ENCODE peak calls at places on chromosomes 2 and 18, in nine cellular contexts. B is HTR-8/SVneo; C is WERI-Rb-1; U is dorsolateral prefrontal cortex; L is activated CD4-positive, alpha-beta memory T cell treated with anti-CD3 and anti-CD28 coated beads, Interleukin-2, amount 10 ng/mL, durations not matched to agents 7 days and 5 days; Z is retina; E is substantia nigra; X is left lung; M is sigmoid colon. G is an unnamed sample.

GRCh38 chr2:149561309-149561926 is 26.2 kb downstream of the MMADHC start:
- DNase-seq in B (peak), C (no peak), U (no peak), L (no peak), Z (peak), E (no peak), X (no peak), M (no peak), G (peak)

GRCh38 chr2:150997702-150998480 is 263.8 kb downstream of the RBM43 start:
- DNase-seq in B (no peak), C (no peak), U (no peak), L (no peak), Z (no peak), E (no peak), X (no peak), M (no peak), G (no peak)

GRCh38 chr2:105329197-105329554 is 359 bp downstream of the TGFBRAP1 start:
- DNase-seq in B (no peak), C (no peak), U (peak), L (peak), Z (no peak), E (no peak), X (no peak), M (peak), G (peak)

GRCh38 chr2:226489765-226490164 is 309.9 kb downstream of the IRS1 start:
- DNase-seq in B (peak), C (no peak), U (no peak), L (no peak), Z (no peak), E (no peak), X (no peak), M (no peak), G (peak)

GRCh38 chr2:151826737-151827157 is 1.5 kb downstream of the ARL5A start:
- DNase-seq in B (no peak), C (no peak), U (no peak), L (no peak), Z (no peak), E (no peak), X (no peak), M (no peak), G (no peak)

GRCh38 chr2:204015118-204015842 is 78.7 kb downstream of the ICOS start:
- DNase-seq in B (no peak), C (no peak), U (no peak), L (peak), Z (no peak), E (no peak), X (no peak), M (no peak), G (no peak)

GRCh38 chr2:175854149-175854548 is 147.9 kb downstream of the LNPK start:
- DNase-seq in B (no peak), C (no peak), U (no peak), L (no peak), Z (peak), E (no peak), X (no peak), M (no peak), G (no peak)

GRCh38 chr2:240932001-240932723 is 26.0 kb downstream of the CROCC2 start:
- DNase-seq in B (no peak), C (peak), U (no peak), L (peak), Z (no peak), E (no peak), X (peak), M (peak), G (no peak)

GRCh38 chr2:238486123-238486848 is 59.6 kb downstream of the ASB1 start:
- DNase-seq in B (no peak), C (no peak), U (no peak), L (no peak), Z (no peak), E (no peak), X (no peak), M (no peak), G (no peak)

GRCh38 chr2:105768176-105768575 is 23.5 kb downstream of the NCK2 start:
- DNase-seq in B (no peak), C (no peak), U (no peak), L (no peak), Z (no peak), E (no peak), X (no peak), M (no peak), G (no peak)

GRCh38 chr2:218221015-218221414 is 4.0 kb downstream of the ARPC2 start:
- DNase-seq in B (no peak), C (no peak), U (no peak), L (no peak), Z (no peak), E (no peak), X (no peak), M (no peak), G (no peak)

GRCh38 chr2:54374965-54375364 is 81.2 kb upstream of the SPTBN1 start:
- DNase-seq in B (no peak), C (no peak), U (no peak), L (no peak), Z (no peak), E (no peak), X (no peak), M (no peak), G (no peak)

GRCh38 chr2:134148172-134148571 is 105.7 kb upstream of the MGAT5 start:
- DNase-seq in B (no peak), C (no peak), U (no peak), L (no peak), Z (no peak), E (no peak), X (no peak), M (no peak), G (no peak)

GRCh38 chr18:38402509-38402908 is 836.9 kb upstream of the CELF4 start:
- DNase-seq in B (no peak), C (no peak), U (no peak), L (no peak), Z (no peak), E (no peak), X (no peak), M (no peak), G (no peak)

GRCh38 chr18:55787674-55788073 is 199.7 kb upstream of the TCF4 start:
- DNase-seq in B (no peak), C (no peak), U (no peak), L (no peak), Z (no peak), E (no peak), X (no peak), M (no peak), G (no peak)

GRCh38 chr2:20288941-20289340 is 61.7 kb downstream of the PUM2 start:
- DNase-seq in B (no peak), C (no peak), U (no peak), L (no peak), Z (no peak), E (no peak), X (no peak), M (no peak), G (no peak)

GRCh38 chr2:152790883-152791282 is 72.5 kb downstream of the ARL6IP6 start:
- DNase-seq in B (no peak), C (no peak), U (no peak), L (no peak), Z (no peak), E (no peak), X (no peak), M (no peak), G (no peak)

GRCh38 chr2:236208281-236208900 is 40.2 kb upstream of the GBX2 start:
- DNase-seq in B (no peak), C (no peak), U (no peak), L (no peak), Z (peak), E (no peak), X (no peak), M (no peak), G (no peak)

GRCh38 chr2:17781482-17781881 is 27.5 kb downstream of the GEN1 start:
- DNase-seq in B (no peak), C (no peak), U (no peak), L (no peak), Z (no peak), E (no peak), X (no peak), M (no peak), G (no peak)

GRCh38 chr2:108069515-108070310 is 83.4 kb downstream of the SLC5A7 start:
- DNase-seq in B (no peak), C (no peak), U (no peak), L (no peak), Z (no peak), E (no peak), X (no peak), M (no peak), G (no peak)

GRCh38 chr2:44171018-44171417 is 2.3 kb downstream of the PPM1B start:
- DNase-seq in B (no peak), C (no peak), U (no peak), L (no peak), Z (no peak), E (no peak), X (no peak), M (no peak), G (peak)

GRCh38 chr2:54522624-54523281 is 66.6 kb downstream of the SPTBN1 start:
- DNase-seq in B (peak), C (peak), U (no peak), L (peak), Z (peak), E (no peak), X (peak), M (no peak), G (peak)

GRCh38 chr18:63320690-63321265 is 1.2 kb upstream of the BCL2 start:
- DNase-seq in B (no peak), C (peak), U (peak), L (peak), Z (peak), E (peak), X (peak), M (peak), G (no peak)

GRCh38 chr2:135701442-135701841 is 40.2 kb upstream of the UBXN4 start:
- DNase-seq in B (no peak), C (no peak), U (no peak), L (no peak), Z (no peak), E (no peak), X (no peak), M (no peak), G (peak)

GRCh38 chr2:20349457-20350034 is 1.1 kb downstream of the PUM2 start:
- DNase-seq in B (no peak), C (no peak), U (no peak), L (no peak), Z (no peak), E (no peak), X (no peak), M (no peak), G (no peak)

GRCh38 chr2:240965296-240965904 is 33.0 kb upstream of the SNED1 start:
- DNase-seq in B (no peak), C (no peak), U (no peak), L (no peak), Z (no peak), E (no peak), X (peak), M (peak), G (no peak)

GRCh38 chr2:18425186-18425585 is 135.3 kb downstream of the RDH14 start:
- DNase-seq in B (no peak), C (no peak), U (no peak), L (no peak), Z (no peak), E (no peak), X (no peak), M (no peak), G (no peak)

GRCh38 chr2:71669058-71669456 is 215.7 kb downstream of the DYSF start:
- DNase-seq in B (no peak), C (no peak), U (no peak), L (no peak), Z (no peak), E (no peak), X (no peak), M (peak), G (no peak)

GRCh38 chr2:151760139-151760650 is 25.9 kb upstream of the NEB start:
- DNase-seq in B (no peak), C (no peak), U (peak), L (no peak), Z (peak), E (no peak), X (no peak), M (no peak), G (peak)

GRCh38 chr18:10032331-10032979 is 118.6 kb downstream of the VAPA start:
- DNase-seq in B (no peak), C (no peak), U (no peak), L (no peak), Z (peak), E (no peak), X (peak), M (no peak), G (no peak)

GRCh38 chr2:238811293-238811692 is 36.6 kb upstream of the TWIST2 start:
- DNase-seq in B (no peak), C (no peak), U (no peak), L (no peak), Z (no peak), E (no peak), X (no peak), M (no peak), G (no peak)

GRCh38 chr18:14746897-14747296 is 1.1 kb upstream of the ANKRD30B start:
- DNase-seq in B (no peak), C (no peak), U (no peak), L (no peak), Z (peak), E (no peak), X (peak), M (no peak), G (no peak)

GRCh38 chr2:85873679-85874078 is 15.1 kb downstream of the ST3GAL5 start:
- DNase-seq in B (no peak), C (peak), U (no peak), L (no peak), Z (no peak), E (no peak), X (no peak), M (no peak), G (no peak)

GRCh38 chr2:7792031-7792651 is 874.9 kb downstream of the RNF144A start:
- DNase-seq in B (no peak), C (no peak), U (no peak), L (no peak), Z (no peak), E (no peak), X (no peak), M (no peak), G (no peak)

G was measured in kidney glomerular epithelial cell.